ENCODE peak calls at places on chromosomes 13 and 19, in four cellular contexts. S, V, Z and X are unnamed samples.

GRCh38 chr13:99380921-99381645 is 73.9 kb upstream of the GPR183 start:
- DNase-seq in S (no peak), V (no peak), Z (no peak), X (no peak)

GRCh38 chr19:33868821-33869412 is 72.2 kb downstream of the KCTD15 start:
- DNase-seq in S (no peak), V (peak), Z (peak), X (no peak)

GRCh38 chr13:40495620-40496001 is 170.8 kb downstream of the FOXO1 start:
- DNase-seq in S (no peak), V (no peak), Z (no peak), X (no peak)

GRCh38 chr19:5403968-5404640 is 51.1 kb upstream of the ZNRF4 start:
- DNase-seq in S (peak), V (peak), Z (peak), X (peak)

GRCh38 chr13:40681341-40682051 is 15.1 kb upstream of the FOXO1 start:
- DNase-seq in S (no peak), V (no peak), Z (no peak), X (no peak)

GRCh38 chr19:16830679-16831078 is 1.5 kb downstream of the SIN3B start:
- DNase-seq in S (no peak), V (no peak), Z (no peak), X (no peak)

GRCh38 chr19:55117063-55117635 is 288 bp downstream of the PPP1R12C start:
- DNase-seq in S (peak), V (peak), Z (no peak), X (no peak)

GRCh38 chr19:18432275-18433038 is 5.5 kb downstream of the ISYNA1 start:
- DNase-seq in S (no peak), V (no peak), Z (peak), X (no peak)

GRCh38 chr19:51571599-51571998 is 516 bp downstream of the ZNF175 start:
- DNase-seq in S (no peak), V (no peak), Z (no peak), X (no peak)

GRCh38 chr19:44643605-44644390 is at the start of gene PVR:
- DNase-seq in S (peak), V (peak), Z (peak), X (no peak)
- TF ChIP-seq CTCF in S (no peak), V (no peak), Z (no peak), X (peak)

DNA sequence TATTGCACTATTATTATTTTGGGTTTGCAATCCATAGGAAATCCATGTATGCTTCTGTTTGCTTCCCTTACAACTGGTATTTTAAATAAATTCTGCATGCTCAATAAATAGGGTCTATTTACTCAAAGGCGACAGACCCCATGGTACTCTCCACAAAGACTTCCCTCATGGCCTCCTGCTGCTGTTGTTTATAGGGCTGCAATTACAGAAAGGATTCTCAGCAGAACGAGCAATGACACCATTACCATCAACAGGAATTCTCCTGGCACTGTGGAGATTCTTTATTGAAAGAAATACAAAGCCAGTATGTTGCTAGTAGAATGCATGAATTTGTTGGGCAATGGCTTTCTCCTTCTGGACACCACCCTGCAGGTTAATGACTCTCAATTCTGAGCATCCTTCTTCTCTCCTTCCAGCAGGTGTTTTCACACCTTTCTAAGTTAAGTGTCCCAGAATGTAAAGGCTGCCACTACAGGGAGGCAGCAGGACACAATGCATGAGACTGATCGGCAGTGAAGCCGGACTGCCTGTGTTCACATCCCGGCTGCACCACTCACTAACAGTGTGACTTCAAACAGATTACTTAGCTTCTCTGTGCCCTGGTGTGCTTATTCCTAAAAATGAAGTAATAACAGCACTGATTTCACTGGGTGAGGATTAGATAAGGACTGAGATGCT is 360.2 kb downstream of the DNAJC15 start:
- DNase-seq in S (no peak), V (no peak), Z (no peak), X (no peak)
- H3K4me3 ChIP-seq in S (no peak), V (no peak), Z (no peak), X (no peak)

DNA sequence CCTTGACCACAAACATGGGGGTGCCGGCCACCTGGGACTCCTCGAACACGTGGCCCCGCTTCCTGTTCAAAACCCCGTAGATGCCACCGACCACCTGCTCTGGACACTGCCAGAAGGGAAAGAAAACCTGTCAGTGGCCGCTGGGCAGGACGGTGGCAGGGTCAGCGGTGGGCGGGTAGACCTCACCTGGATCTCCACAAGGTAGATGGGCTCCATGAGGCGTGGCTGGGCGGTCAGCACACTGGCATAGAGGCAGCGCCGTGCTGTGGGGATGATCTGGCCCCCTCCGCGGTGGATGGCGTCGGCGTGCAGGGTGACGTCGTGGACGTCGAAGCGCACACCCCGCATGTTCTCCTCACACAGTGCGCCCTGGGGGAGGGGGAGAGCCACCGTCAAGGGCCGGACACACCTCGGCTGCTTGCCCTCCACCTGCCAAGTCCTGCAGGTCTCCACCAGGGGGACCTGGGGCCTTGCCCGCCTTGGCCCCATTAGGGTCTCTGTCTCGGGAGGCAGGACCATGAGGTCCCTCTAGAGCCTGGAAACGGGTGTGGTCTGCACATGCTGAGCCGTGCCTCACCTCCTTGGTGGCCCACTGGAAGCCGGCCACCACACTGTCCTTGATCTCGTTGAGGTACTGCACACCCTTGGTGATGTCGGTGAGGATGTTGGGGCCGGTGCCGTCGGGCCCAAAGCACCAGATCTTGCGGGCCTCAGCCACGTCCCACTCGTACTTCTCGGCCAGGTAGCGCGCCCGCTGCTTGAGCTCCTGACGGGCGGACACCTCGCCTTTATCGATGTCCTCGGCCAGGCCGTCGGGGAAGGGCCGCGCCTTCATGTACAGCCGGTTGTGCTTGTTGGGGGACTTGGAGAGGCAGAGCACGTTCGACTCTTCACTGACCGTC is 6.6 kb upstream of the DAPK3 start:
- DNase-seq in S (peak), V (no peak), Z (peak), X (no peak)
- TF ChIP-seq CTCF in S (peak), V (no peak), Z (peak), X (peak)

GRCh38 chr13:112071011-112071901 is 4.3 kb downstream of the SOX1 start:
- DNase-seq in S (no peak), V (no peak), Z (no peak), X (no peak)
- H3K4me3 ChIP-seq in S (no peak), V (no peak), Z (peak), X (no peak)

DNA sequence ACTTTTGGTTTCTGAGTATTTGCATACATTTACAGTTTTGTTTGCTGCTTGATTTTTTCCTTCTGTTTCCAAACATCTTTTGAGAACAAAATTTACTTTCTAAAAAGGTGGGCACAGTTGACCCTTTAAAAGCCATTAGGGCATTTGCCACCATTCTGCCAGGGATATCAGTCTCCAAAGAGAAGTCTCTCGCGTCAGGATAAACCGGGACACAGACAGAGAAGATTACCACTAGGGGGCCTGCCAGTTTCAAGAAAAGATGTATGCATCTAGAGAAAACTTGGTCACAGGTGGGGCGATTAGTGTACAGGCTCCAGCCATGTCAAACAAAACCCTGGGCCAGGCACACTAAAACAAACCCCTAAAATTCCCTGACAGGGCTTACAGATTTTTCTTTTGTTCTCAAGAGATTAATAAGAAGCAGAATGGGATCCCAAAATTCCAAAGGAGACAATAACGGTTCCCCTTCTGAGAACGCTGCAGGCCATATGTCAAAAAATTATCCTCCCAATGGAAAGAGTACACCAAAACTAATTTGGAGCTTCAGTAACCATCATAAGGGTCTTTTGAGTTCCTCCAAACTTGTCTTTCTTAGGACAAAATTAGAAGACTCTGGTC is 10.7 kb upstream of the PABPC3 start:
- DNase-seq in S (no peak), V (peak), Z (peak), X (peak)
- TF ChIP-seq CTCF in S (no peak), V (peak), Z (peak), X (peak)

DNA sequence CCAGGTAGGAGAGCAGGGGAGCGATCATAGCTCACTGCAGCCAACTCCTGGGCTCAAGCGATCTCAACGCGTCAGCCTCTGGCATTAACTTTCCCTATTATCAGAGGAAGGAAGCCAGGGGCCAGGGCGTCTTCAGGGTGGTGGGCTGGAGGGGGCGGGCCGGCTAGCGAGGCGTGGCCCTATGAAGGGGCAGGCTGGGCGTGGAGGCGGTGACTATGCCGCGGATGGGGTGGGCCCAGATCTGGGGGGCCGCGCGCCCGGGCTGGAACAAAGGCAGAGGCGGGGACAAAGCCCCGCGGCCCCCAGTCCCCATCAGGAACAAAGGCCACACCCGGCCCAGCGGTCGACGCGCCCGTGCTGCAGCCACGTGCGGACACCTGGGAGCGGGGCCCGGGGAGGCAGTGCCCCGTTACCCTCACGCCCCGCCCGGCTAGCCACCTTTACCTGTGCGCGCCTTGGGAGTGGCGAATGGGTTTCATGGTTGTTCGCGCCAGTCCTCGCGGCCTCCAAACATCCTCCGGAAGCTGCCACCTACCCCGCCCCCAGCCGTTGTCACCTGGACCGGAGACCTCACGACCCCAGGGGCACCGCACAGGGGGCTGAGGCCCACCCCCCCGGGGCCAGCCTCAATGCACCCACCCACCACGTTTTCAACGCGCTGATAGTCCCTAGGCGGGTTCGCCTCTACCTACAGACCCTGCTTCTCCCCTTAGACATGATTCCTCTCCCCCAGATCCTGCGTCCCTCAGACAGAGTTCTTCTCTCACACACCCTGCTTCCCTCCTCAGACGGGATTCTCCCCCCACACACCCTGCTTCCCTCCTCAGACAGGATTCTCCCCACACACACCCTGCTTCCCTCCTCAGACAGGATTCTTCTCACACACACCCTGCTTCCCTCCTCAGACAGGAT is 5.4 kb upstream of the TRIM28 start:
- DNase-seq in S (no peak), V (no peak), Z (peak), X (no peak)
- H3K4me3 ChIP-seq in S (peak), V (no peak), Z (peak), X (peak)